ENCODE peak calls at places on chromosome 1, in seven cellular contexts. One of them, this sample, is unnamed.

GRCh38 chr1:200053639-200054038 is 26.1 kb downstream of the NR5A2 start:
- DNase-seq in GM12865: no peak
- DNase-seq in kidney glomerular epithelial cell: no peak
- DNase-seq in GM18507: no peak
- DNase-seq in fibroblast of mammary gland: peak
- DNase-seq in RPMI7951: no peak
- DNase-seq in KBM-7: no peak
- DNase-seq in this sample: no peak

GRCh38 chr1:167878372-167879160 is 35.4 kb downstream of the ADCY10 start:
- DNase-seq in GM12865: peak
- DNase-seq in GM18507: no peak
- DNase-seq in KBM-7: no peak
- DNase-seq in fibroblast of mammary gland: no peak
- DNase-seq in RPMI7951: no peak
- DNase-seq in kidney glomerular epithelial cell: no peak
- DNase-seq in this sample: no peak

GRCh38 chr1:9315411-9316079 is 22.9 kb downstream of the SPSB1 start:
- DNase-seq in fibroblast of mammary gland: peak
- DNase-seq in KBM-7: no peak
- DNase-seq in RPMI7951: no peak
- DNase-seq in kidney glomerular epithelial cell: peak
- DNase-seq in GM12865: peak
- DNase-seq in GM18507: no peak
- DNase-seq in this sample: peak

GRCh38 chr1:110119843-110120242 is 7.6 kb downstream of the UBL4B start:
- DNase-seq in kidney glomerular epithelial cell: no peak
- DNase-seq in GM12865: no peak
- DNase-seq in KBM-7: no peak
- DNase-seq in RPMI7951: no peak
- DNase-seq in fibroblast of mammary gland: no peak
- DNase-seq in GM18507: no peak
- DNase-seq in this sample: no peak

GRCh38 chr1:223001653-223002634 is 141.1 kb downstream of the TLR5 start:
- DNase-seq in fibroblast of mammary gland: peak
- DNase-seq in GM18507: no peak
- DNase-seq in kidney glomerular epithelial cell: no peak
- DNase-seq in GM12865: no peak
- DNase-seq in KBM-7: no peak
- DNase-seq in RPMI7951: peak
- DNase-seq in this sample: no peak

GRCh38 chr1:224727851-224728250 is 111.7 kb downstream of the CNIH3 start:
- DNase-seq in KBM-7: no peak
- DNase-seq in RPMI7951: no peak
- DNase-seq in fibroblast of mammary gland: peak
- DNase-seq in kidney glomerular epithelial cell: no peak
- DNase-seq in GM18507: no peak
- DNase-seq in GM12865: no peak
- DNase-seq in this sample: no peak

GRCh38 chr1:71049951-71050598 is 2.5 kb upstream of the PTGER3 start:
- DNase-seq in GM18507: no peak
- DNase-seq in RPMI7951: peak
- DNase-seq in fibroblast of mammary gland: peak
- DNase-seq in kidney glomerular epithelial cell: peak
- DNase-seq in KBM-7: peak
- DNase-seq in GM12865: peak
- DNase-seq in this sample: peak

GRCh38 chr1:226541631-226542622 is 6.6 kb upstream of the STUM start:
- DNase-seq in GM12865: no peak
- DNase-seq in RPMI7951: no peak
- DNase-seq in KBM-7: no peak
- DNase-seq in GM18507: no peak
- DNase-seq in kidney glomerular epithelial cell: no peak
- DNase-seq in fibroblast of mammary gland: peak
- DNase-seq in this sample: no peak

This sample was measured in brain microvascular endothelial cell.